ENCODE peak calls at places on chromosomes 7 and 10, in eight cellular contexts. P, U, D, X, O, S, V and K are unnamed samples.

GRCh38 chr7:665251-665650 is 61.2 kb upstream of the DNAAF5 start:
- DNase-seq in P (no peak), U (peak), D (no peak), X (peak), O (no peak), S (peak), V (no peak), K (no peak)

GRCh38 chr10:70675496-70676161 is 3.3 kb downstream of the ADAMTS14 start:
- DNase-seq in P (no peak), U (peak), D (no peak), X (no peak), O (no peak), S (no peak), V (no peak), K (no peak)

GRCh38 chr7:139182363-139182762 is 48.7 kb upstream of the UBN2 start:
- DNase-seq in P (no peak), U (peak), D (no peak), X (no peak), O (no peak), S (no peak), V (no peak), K (peak)

GRCh38 chr7:139340808-139341057 is 404 bp upstream of the FMC1 start:
- DNase-seq in P (no peak), U (no peak), D (no peak), X (no peak), O (no peak), S (peak), V (no peak), K (no peak)

GRCh38 chr7:147432068-147432467 is 1158.5 kb upstream of the C7orf33 start:
- DNase-seq in P (no peak), U (peak), D (peak), X (peak), O (no peak), S (no peak), V (no peak), K (peak)

GRCh38 chr10:72274730-72275350 is 1.1 kb downstream of the DDIT4 start:
- DNase-seq in P (peak), U (peak), D (peak), X (peak), O (no peak), S (peak), V (peak), K (peak)

GRCh38 chr7:26156454-26157365 is 4.7 kb downstream of the NFE2L3 start:
- DNase-seq in P (no peak), U (no peak), D (peak), X (peak), O (no peak), S (no peak), V (peak), K (no peak)

GRCh38 chr7:2864999-2865670 is 21.0 kb upstream of the GNA12 start:
- DNase-seq in P (peak), U (peak), D (peak), X (peak), O (no peak), S (no peak), V (peak), K (peak)

GRCh38 chr10:83625831-83626360 is 513.4 kb upstream of the GHITM start:
- DNase-seq in P (no peak), U (no peak), D (no peak), X (no peak), O (no peak), S (no peak), V (no peak), K (no peak)

GRCh38 chr10:50990568-50991495 is 83.5 kb upstream of the PRKG1 start:
- DNase-seq in P (no peak), U (peak), D (no peak), X (peak), O (no peak), S (peak), V (no peak), K (peak)